ENCODE peak calls at places on chromosomes 6 and 20, in six cellular contexts. One of them, this sample, is unnamed.

GRCh38 chr6:122180132-122180531 is 219.3 kb upstream of the HSF2 start:
- DNase-seq in A549: no peak
- DNase-seq in SK-N-SH: no peak
- DNase-seq in H1: no peak
- DNase-seq in K562: no peak
- DNase-seq in HepG2: no peak
- DNase-seq in this sample: no peak

GRCh38 chr6:5996701-5997419 is 9.9 kb downstream of the NRN1 start:
- DNase-seq in A549: no peak
- DNase-seq in SK-N-SH: peak; percentile 77
- DNase-seq in H1: peak; percentile 72
- DNase-seq in K562: no peak
- DNase-seq in HepG2: no peak
- DNase-seq in this sample: no peak

GRCh38 chr6:130409394-130410095 is 43.7 kb downstream of the TMEM200A start:
- DNase-seq in A549: no peak
- DNase-seq in SK-N-SH: no peak
- DNase-seq in H1: no peak
- DNase-seq in K562: no peak
- DNase-seq in HepG2: no peak
- DNase-seq in this sample: no peak

GRCh38 chr6:148591656-148592055 is 155.2 kb upstream of the UST start:
- DNase-seq in A549: no peak
- DNase-seq in SK-N-SH: no peak
- DNase-seq in H1: no peak
- DNase-seq in K562: no peak
- DNase-seq in HepG2: no peak
- DNase-seq in this sample: no peak

GRCh38 chr6:165636015-165636414 is 27.0 kb downstream of the PDE10A start:
- DNase-seq in A549: no peak
- DNase-seq in SK-N-SH: no peak
- DNase-seq in H1: no peak
- DNase-seq in K562: no peak
- DNase-seq in HepG2: no peak
- DNase-seq in this sample: no peak

GRCh38 chr6:127879685-127880084 is 21.2 kb downstream of the THEMIS start:
- DNase-seq in A549: no peak
- DNase-seq in SK-N-SH: no peak
- DNase-seq in H1: peak; percentile 74
- DNase-seq in K562: no peak
- DNase-seq in HepG2: no peak
- DNase-seq in this sample: no peak

GRCh38 chr20:64280460-64280843 is 24.9 kb downstream of the PCMTD2 start:
- DNase-seq in A549: no peak
- DNase-seq in SK-N-SH: no peak
- DNase-seq in H1: no peak
- DNase-seq in K562: no peak
- DNase-seq in HepG2: no peak
- DNase-seq in this sample: no peak

GRCh38 chr6:138331444-138331843 is 46.3 kb upstream of the SMIM28 start:
- DNase-seq in A549: no peak
- DNase-seq in SK-N-SH: no peak
- DNase-seq in H1: no peak
- DNase-seq in K562: no peak
- DNase-seq in HepG2: no peak
- DNase-seq in this sample: no peak

GRCh38 chr6:81694214-81694613 is 58.3 kb downstream of the TENT5A start:
- DNase-seq in A549: no peak
- DNase-seq in SK-N-SH: no peak
- DNase-seq in H1: no peak
- DNase-seq in K562: no peak
- DNase-seq in HepG2: no peak
- DNase-seq in this sample: no peak

GRCh38 chr6:1838604-1839003 is 228.9 kb downstream of the FOXC1 start:
- DNase-seq in A549: no peak
- DNase-seq in SK-N-SH: no peak
- DNase-seq in H1: no peak
- DNase-seq in K562: no peak
- DNase-seq in HepG2: no peak
- DNase-seq in this sample: no peak

GRCh38 chr20:18477821-18478220 is 10.6 kb downstream of the POLR3F start:
- DNase-seq in A549: no peak
- DNase-seq in SK-N-SH: no peak
- DNase-seq in H1: no peak
- DNase-seq in K562: no peak
- DNase-seq in HepG2: no peak
- DNase-seq in this sample: no peak

GRCh38 chr6:159842035-159842434 is 42.0 kb downstream of the PNLDC1 start:
- DNase-seq in A549: peak; percentile 29
- DNase-seq in SK-N-SH: peak; percentile 48
- DNase-seq in H1: no peak
- DNase-seq in K562: peak; percentile 65
- DNase-seq in HepG2: peak; percentile 51
- DNase-seq in this sample: no peak

GRCh38 chr6:11653028-11653583 is 115.6 kb downstream of the TMEM170B start:
- DNase-seq in A549: peak; percentile 30
- DNase-seq in SK-N-SH: no peak
- DNase-seq in H1: no peak
- DNase-seq in K562: no peak
- DNase-seq in HepG2: peak; percentile 15
- DNase-seq in this sample: no peak

GRCh38 chr6:145813285-145814034 is 1.1 kb downstream of the FBXO30 start:
- DNase-seq in A549: no peak
- DNase-seq in SK-N-SH: peak; percentile 4
- DNase-seq in H1: no peak
- DNase-seq in K562: no peak
- DNase-seq in HepG2: peak; percentile 23
- DNase-seq in this sample: no peak

GRCh38 chr6:12572884-12573824 is 143.4 kb upstream of the PHACTR1 start:
- DNase-seq in A549: peak; percentile 44
- DNase-seq in SK-N-SH: no peak
- DNase-seq in H1: no peak
- DNase-seq in K562: no peak
- DNase-seq in HepG2: no peak
- DNase-seq in this sample: no peak

GRCh38 chr6:40330301-40330721 is 256.9 kb downstream of the LRFN2 start:
- DNase-seq in A549: no peak
- DNase-seq in SK-N-SH: no peak
- DNase-seq in H1: peak; percentile 71
- DNase-seq in K562: no peak
- DNase-seq in HepG2: no peak
- DNase-seq in this sample: no peak

GRCh38 chr6:130426078-130426726 is 60.4 kb downstream of the TMEM200A start:
- DNase-seq in A549: no peak
- DNase-seq in SK-N-SH: no peak
- DNase-seq in H1: no peak
- DNase-seq in K562: no peak
- DNase-seq in HepG2: no peak
- DNase-seq in this sample: no peak

GRCh38 chr6:122145246-122145645 is 254.2 kb upstream of the HSF2 start:
- DNase-seq in A549: no peak
- DNase-seq in SK-N-SH: peak; percentile 8
- DNase-seq in H1: no peak
- DNase-seq in K562: no peak
- DNase-seq in HepG2: no peak
- DNase-seq in this sample: no peak

GRCh38 chr6:73566954-73567591 is 46.2 kb upstream of the EEF1A1 start:
- DNase-seq in A549: peak; percentile 74
- DNase-seq in SK-N-SH: no peak
- DNase-seq in H1: no peak
- DNase-seq in K562: peak; percentile 26
- DNase-seq in HepG2: peak; percentile 96
- DNase-seq in this sample: no peak

GRCh38 chr6:43703512-43704429 is 16.2 kb upstream of the MRPS18A start:
- DNase-seq in A549: no peak
- DNase-seq in SK-N-SH: no peak
- DNase-seq in H1: no peak
- DNase-seq in K562: no peak
- DNase-seq in HepG2: no peak
- DNase-seq in this sample: no peak

DNA sequence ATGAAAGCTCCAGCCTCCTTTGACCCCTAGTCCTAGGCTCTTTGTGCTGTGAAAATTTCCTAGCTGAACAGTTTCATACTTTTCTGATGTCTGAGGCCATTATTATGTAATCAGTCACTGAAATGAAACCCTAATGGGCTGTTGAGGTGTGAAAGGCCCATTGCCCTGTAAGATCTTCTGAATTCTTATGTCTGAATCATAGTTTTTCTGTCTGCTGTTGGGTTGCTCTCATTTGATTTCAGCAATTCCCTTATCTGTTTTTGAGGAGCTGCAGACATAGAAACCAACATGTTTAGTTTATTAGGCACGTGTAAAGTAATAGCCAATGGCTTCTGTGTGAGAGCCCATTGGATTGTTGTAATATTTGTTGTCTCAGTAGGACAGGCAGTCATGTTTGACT is 118.1 kb downstream of the EYA4 start:
- DNase-seq in A549: no peak
- DNase-seq in SK-N-SH: no peak
- DNase-seq in H1: no peak
- DNase-seq in K562: no peak
- DNase-seq in HepG2: no peak
- DNase-seq in this sample: no peak
- TF ChIP-seq CHD2 in A549: no peak
- TF ChIP-seq CHD2 in SK-N-SH: no peak
- TF ChIP-seq CHD2 in H1: no peak
- TF ChIP-seq CHD2 in K562: no peak
- TF ChIP-seq CHD2 in HepG2: no peak
- TF ChIP-seq CHD2 in this sample: no peak

GRCh38 chr20:50968289-50968688 is 9.7 kb downstream of the MOCS3 start:
- DNase-seq in A549: no peak
- DNase-seq in SK-N-SH: no peak
- DNase-seq in H1: peak; percentile 37
- DNase-seq in K562: no peak
- DNase-seq in HepG2: no peak
- DNase-seq in this sample: no peak

GRCh38 chr20:50969416-50969815 is 10.8 kb downstream of the MOCS3 start:
- DNase-seq in A549: no peak
- DNase-seq in SK-N-SH: no peak
- DNase-seq in H1: no peak
- DNase-seq in K562: no peak
- DNase-seq in HepG2: no peak
- DNase-seq in this sample: no peak

GRCh38 chr20:50969912-50970311 is 11.3 kb downstream of the MOCS3 start:
- DNase-seq in A549: no peak
- DNase-seq in SK-N-SH: no peak
- DNase-seq in H1: peak; percentile 31
- DNase-seq in K562: no peak
- DNase-seq in HepG2: no peak
- DNase-seq in this sample: no peak

DNA sequence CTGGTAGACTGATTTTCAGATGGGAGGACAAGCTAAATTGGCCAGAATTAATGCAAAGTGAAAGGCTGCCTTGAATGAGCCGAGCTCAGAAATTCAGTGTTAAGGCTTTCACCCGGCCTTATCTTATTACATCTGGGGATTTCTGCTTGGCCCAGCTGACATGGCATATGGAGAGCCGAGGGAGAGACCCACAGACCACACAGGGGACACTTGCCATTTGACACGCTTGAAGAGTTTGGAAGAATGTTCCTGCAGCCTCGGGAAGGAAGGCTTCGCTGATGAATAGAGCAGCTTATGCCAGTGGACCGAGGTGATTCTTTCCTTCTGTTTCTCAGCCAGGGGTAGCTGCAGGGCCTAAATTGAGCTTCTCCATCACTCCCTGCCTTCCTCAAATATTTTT is 9.0 kb downstream of the MOCS3 start:
- DNase-seq in A549: no peak
- DNase-seq in SK-N-SH: no peak
- DNase-seq in H1: peak; percentile 14
- DNase-seq in K562: no peak
- DNase-seq in HepG2: no peak
- DNase-seq in this sample: no peak
- H3K4me2 ChIP-seq in A549: no peak overlapping the region
- H3K4me2 ChIP-seq in SK-N-SH: no peak overlapping the region
- H3K4me2 ChIP-seq in H1: no peak overlapping the region
- H3K4me2 ChIP-seq in K562: no peak overlapping the region
- H3K4me2 ChIP-seq in HepG2: peak overlapping the region; percentile 16
- H3K4me2 ChIP-seq in this sample: no peak overlapping the region

DNA sequence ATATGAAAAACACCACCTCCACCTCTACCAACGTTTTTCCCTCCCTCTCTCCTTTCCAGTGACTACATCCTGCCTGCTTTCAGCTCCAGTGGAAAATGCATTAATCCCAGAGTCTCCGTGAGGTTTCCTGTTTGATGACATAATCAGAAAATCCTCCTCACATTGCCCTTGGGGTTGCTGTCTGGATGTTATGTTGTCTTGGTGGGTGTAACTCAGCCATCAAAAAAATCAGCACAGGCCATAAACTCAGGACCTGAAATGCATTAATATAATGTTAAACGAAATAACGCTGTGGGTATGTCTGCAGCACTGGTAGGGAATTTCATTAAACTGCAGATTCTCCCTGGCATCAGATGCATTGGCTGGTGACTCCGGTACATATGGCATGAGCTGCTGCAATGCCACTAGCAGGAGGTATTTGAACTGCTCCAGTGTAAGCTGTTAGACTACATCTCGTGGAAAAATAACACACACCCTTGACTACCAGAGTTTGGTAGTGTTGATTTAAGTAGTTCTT is 297.8 kb downstream of the PRL start:
- DNase-seq in A549: no peak
- DNase-seq in SK-N-SH: peak; percentile 61
- DNase-seq in H1: no peak
- DNase-seq in K562: no peak
- DNase-seq in HepG2: no peak
- DNase-seq in this sample: no peak
- TF ChIP-seq CHD2 in A549: no peak
- TF ChIP-seq CHD2 in SK-N-SH: peak; percentile 85
- TF ChIP-seq CHD2 in H1: no peak
- TF ChIP-seq CHD2 in K562: no peak
- TF ChIP-seq CHD2 in HepG2: no peak
- TF ChIP-seq CHD2 in this sample: no peak

GRCh38 chr6:155377061-155377460 is 62.8 kb upstream of the TFB1M start:
- DNase-seq in A549: no peak
- DNase-seq in SK-N-SH: no peak
- DNase-seq in H1: no peak
- DNase-seq in K562: no peak
- DNase-seq in HepG2: no peak
- DNase-seq in this sample: no peak
- H3K4me2 ChIP-seq in A549: peak overlapping the region; percentile 27
- H3K4me2 ChIP-seq in SK-N-SH: peak overlapping the region; percentile 29
- H3K4me2 ChIP-seq in H1: no peak overlapping the region
- H3K4me2 ChIP-seq in K562: no peak overlapping the region
- H3K4me2 ChIP-seq in HepG2: no peak overlapping the region
- H3K4me2 ChIP-seq in this sample: no peak overlapping the region

GRCh38 chr20:47735412-47736400 is 49.6 kb downstream of the SULF2 start:
- DNase-seq in A549: no peak
- DNase-seq in SK-N-SH: no peak
- DNase-seq in H1: no peak
- DNase-seq in K562: no peak
- DNase-seq in HepG2: peak; percentile 31
- DNase-seq in this sample: no peak
- TF ChIP-seq CHD2 in A549: no peak
- TF ChIP-seq CHD2 in SK-N-SH: no peak
- TF ChIP-seq CHD2 in H1: no peak
- TF ChIP-seq CHD2 in K562: no peak
- TF ChIP-seq CHD2 in HepG2: no peak
- TF ChIP-seq CHD2 in this sample: no peak

This sample was measured in GM12878.